ENCODE peak calls at places on chromosomes 3 and 15, in six cellular contexts. M is central memory CD4-positive, alpha-beta T cell; V is NCI-H1092; Y is endodermal cell; J is amniotic stem cell; K is cardiac fibroblast. X is an unnamed sample.

GRCh38 chr3:175307642-175308041 is 448.5 kb downstream of the NAALADL2 start:
- DNase-seq in M (no peak), V (no peak), Y (no peak), J (no peak), K (no peak), X (no peak)

GRCh38 chr3:168272343-168272984 is 176.7 kb upstream of the GOLIM4 start:
- DNase-seq in M (no peak), V (no peak), Y (no peak), J (no peak), K (peak), X (no peak)

GRCh38 chr3:171001250-171001893 is 25.1 kb downstream of the SLC2A2 start:
- DNase-seq in M (no peak), V (no peak), Y (no peak), J (no peak), K (no peak), X (no peak)

GRCh38 chr15:62059108-62059817 is 984 bp downstream of the VPS13C start:
- DNase-seq in M (no peak), V (no peak), Y (no peak), J (no peak), K (peak), X (no peak)

GRCh38 chr15:67741313-67741712 is 84.0 kb upstream of the SKOR1 start:
- DNase-seq in M (no peak), V (no peak), Y (no peak), J (no peak), K (no peak), X (no peak)

GRCh38 chr3:99668044-99668443 is 29.6 kb downstream of the COL8A1 start:
- DNase-seq in M (no peak), V (no peak), Y (no peak), J (no peak), K (peak), X (no peak)

GRCh38 chr3:158573714-158574113 is 2.7 kb downstream of the MLF1 start:
- DNase-seq in M (no peak), V (no peak), Y (peak), J (no peak), K (no peak), X (no peak)

GRCh38 chr3:411183-411681 is 214.7 kb downstream of the CHL1 start:
- DNase-seq in M (no peak), V (no peak), Y (no peak), J (no peak), K (no peak), X (no peak)

GRCh38 chr3:147699175-147699838 is 290.1 kb downstream of the ZIC1 start:
- DNase-seq in M (no peak), V (no peak), Y (no peak), J (peak), K (peak), X (no peak)

GRCh38 chr3:72246685-72247084 is 461.7 kb upstream of the PROK2 start:
- DNase-seq in M (no peak), V (no peak), Y (no peak), J (no peak), K (no peak), X (no peak)

GRCh38 chr15:52546031-52546751 is 17.5 kb upstream of the MYO5A start:
- DNase-seq in M (no peak), V (no peak), Y (peak), J (no peak), K (no peak), X (no peak)

GRCh38 chr15:90106522-90107117 is 4.4 kb upstream of the IDH2 start:
- DNase-seq in M (no peak), V (no peak), Y (no peak), J (no peak), K (peak), X (no peak)

GRCh38 chr15:100108846-100109245 is 232.9 kb downstream of the ADAMTS17 start:
- DNase-seq in M (no peak), V (no peak), Y (no peak), J (no peak), K (no peak), X (no peak)

GRCh38 chr3:42638339-42638842 is 15.1 kb upstream of the ZBTB47 start:
- DNase-seq in M (peak), V (no peak), Y (no peak), J (no peak), K (no peak), X (no peak)

GRCh38 chr3:84184937-84185336 is 773.9 kb upstream of the CADM2 start:
- DNase-seq in M (no peak), V (no peak), Y (no peak), J (no peak), K (no peak), X (no peak)

GRCh38 chr15:97791824-97792792 is 168.4 kb upstream of the ARRDC4 start:
- DNase-seq in M (no peak), V (no peak), Y (peak), J (no peak), K (no peak), X (no peak)

GRCh38 chr3:129555616-129556357 is 12.8 kb downstream of the H1-8 start:
- DNase-seq in M (no peak), V (no peak), Y (no peak), J (no peak), K (no peak), X (no peak)

GRCh38 chr3:88038561-88038960 is 20.2 kb downstream of the CGGBP1 start:
- DNase-seq in M (no peak), V (no peak), Y (no peak), J (no peak), K (peak), X (no peak)

GRCh38 chr3:114650808-114651207 is 357.0 kb downstream of the TIGIT start:
- DNase-seq in M (no peak), V (no peak), Y (no peak), J (no peak), K (peak), X (no peak)

GRCh38 chr3:32706348-32707025 is 21.5 kb downstream of the CNOT10 start:
- DNase-seq in M (no peak), V (no peak), Y (no peak), J (no peak), K (peak), X (no peak)

GRCh38 chr3:78927787-78928186 is 840.0 kb downstream of the ROBO1 start:
- DNase-seq in M (no peak), V (no peak), Y (no peak), J (no peak), K (no peak), X (no peak)

GRCh38 chr15:99925661-99926461 is 192.6 kb upstream of the LYSMD4 start:
- DNase-seq in M (peak), V (peak), Y (peak), J (no peak), K (peak), X (peak)

GRCh38 chr3:41710646-41711388 is 251.1 kb downstream of the ULK4 start:
- DNase-seq in M (no peak), V (no peak), Y (peak), J (peak), K (peak), X (no peak)

GRCh38 chr15:25798207-25798931 is 64.8 kb downstream of the ATP10A start:
- DNase-seq in M (no peak), V (no peak), Y (no peak), J (no peak), K (peak), X (no peak)

GRCh38 chr3:54217828-54218227 is 95.5 kb downstream of the CACNA2D3 start:
- DNase-seq in M (no peak), V (no peak), Y (no peak), J (no peak), K (no peak), X (no peak)

GRCh38 chr3:106740116-106740515 is 637.1 kb upstream of the CCDC54 start:
- DNase-seq in M (no peak), V (no peak), Y (no peak), J (no peak), K (peak), X (no peak)

GRCh38 chr3:187223799-187224198 is 26.5 kb downstream of the RTP1 start:
- DNase-seq in M (no peak), V (no peak), Y (no peak), J (no peak), K (no peak), X (no peak)

GRCh38 chr3:124492824-124493223 is 237.4 kb upstream of the UMPS start:
- DNase-seq in M (no peak), V (peak), Y (peak), J (no peak), K (peak), X (peak)

GRCh38 chr3:12939137-12939536 is 97.8 kb upstream of the RPL32 start:
- DNase-seq in M (no peak), V (no peak), Y (no peak), J (no peak), K (no peak), X (no peak)

GRCh38 chr3:98565843-98566242 is 27.6 kb downstream of the CPOX start:
- DNase-seq in M (no peak), V (no peak), Y (no peak), J (no peak), K (no peak), X (no peak)

GRCh38 chr3:187016639-187017345 is 86.5 kb downstream of the ST6GAL1 start:
- DNase-seq in M (no peak), V (no peak), Y (no peak), J (no peak), K (peak), X (no peak)

GRCh38 chr3:183583331-183584245 is 28.1 kb upstream of the KLHL6 start:
- DNase-seq in M (no peak), V (no peak), Y (peak), J (no peak), K (peak), X (no peak)

GRCh38 chr15:29970402-29970695 is 112.4 kb upstream of the GOLGA8J start:
- DNase-seq in M (no peak), V (no peak), Y (no peak), J (no peak), K (no peak), X (no peak)

GRCh38 chr3:14459384-14459783 is 57.0 kb downstream of the SLC6A6 start:
- DNase-seq in M (no peak), V (no peak), Y (no peak), J (no peak), K (no peak), X (no peak)

X was measured in endothelial cell.